ENCODE peak calls at places on chromosome 14, in five cellular contexts. One of them, this sample, is unnamed. For H3K36me3, the result is how much of the 10 kb centered on the place peaks cover.

GRCh38 chr14:38208825-38209562 is 1.3 kb downstream of the SSTR1 start:
- DNase-seq in endothelial cell of umbilical vein: peak
- DNase-seq in SK-N-SH: no peak
- DNase-seq in fibroblast of lung: peak
- DNase-seq in neuronal stem cell: peak
- DNase-seq in this sample: peak

GRCh38 chr14:39488600-39488999 is 56.4 kb upstream of the FBXO33 start:
- DNase-seq in SK-N-SH: no peak
- DNase-seq in fibroblast of lung: peak
- DNase-seq in neuronal stem cell: peak
- DNase-seq in endothelial cell of umbilical vein: no peak
- DNase-seq in this sample: no peak

GRCh38 chr14:59454131-59454530 is 11.0 kb downstream of the GPR135 start:
- DNase-seq in fibroblast of lung: peak
- DNase-seq in endothelial cell of umbilical vein: peak
- DNase-seq in SK-N-SH: no peak
- DNase-seq in neuronal stem cell: no peak
- DNase-seq in this sample: no peak

GRCh38 chr14:68820536-68820935 is 27.7 kb upstream of the ZFP36L1 start:
- DNase-seq in fibroblast of lung: no peak
- DNase-seq in SK-N-SH: no peak
- DNase-seq in neuronal stem cell: no peak
- DNase-seq in endothelial cell of umbilical vein: no peak
- DNase-seq in this sample: no peak

GRCh38 chr14:41047763-41048162 is 558.9 kb upstream of the LRFN5 start:
- DNase-seq in neuronal stem cell: no peak
- DNase-seq in SK-N-SH: no peak
- DNase-seq in fibroblast of lung: no peak
- DNase-seq in endothelial cell of umbilical vein: no peak
- DNase-seq in this sample: no peak

GRCh38 chr14:76917759-76918175 is 91.6 kb downstream of the LRRC74A start:
- DNase-seq in endothelial cell of umbilical vein: no peak
- DNase-seq in neuronal stem cell: no peak
- DNase-seq in fibroblast of lung: no peak
- DNase-seq in SK-N-SH: no peak
- DNase-seq in this sample: no peak

GRCh38 chr14:63656194-63656593 is 14.5 kb upstream of the WDR89 start:
- DNase-seq in neuronal stem cell: no peak
- DNase-seq in SK-N-SH: no peak
- DNase-seq in fibroblast of lung: no peak
- DNase-seq in endothelial cell of umbilical vein: no peak
- DNase-seq in this sample: no peak

GRCh38 chr14:89303452-89304435 is 113.3 kb downstream of the FOXN3 start:
- DNase-seq in fibroblast of lung: peak
- DNase-seq in SK-N-SH: no peak
- DNase-seq in neuronal stem cell: no peak
- DNase-seq in endothelial cell of umbilical vein: peak
- DNase-seq in this sample: peak

GRCh38 chr14:70622111-70622712 is 19.5 kb upstream of the TTC9 start:
- DNase-seq in fibroblast of lung: peak
- DNase-seq in SK-N-SH: peak
- DNase-seq in neuronal stem cell: peak
- DNase-seq in endothelial cell of umbilical vein: peak
- DNase-seq in this sample: no peak

GRCh38 chr14:52244997-52245396 is 22.5 kb upstream of the PTGDR start:
- DNase-seq in neuronal stem cell: no peak
- DNase-seq in SK-N-SH: no peak
- DNase-seq in fibroblast of lung: no peak
- DNase-seq in endothelial cell of umbilical vein: no peak
- DNase-seq in this sample: no peak

DNA sequence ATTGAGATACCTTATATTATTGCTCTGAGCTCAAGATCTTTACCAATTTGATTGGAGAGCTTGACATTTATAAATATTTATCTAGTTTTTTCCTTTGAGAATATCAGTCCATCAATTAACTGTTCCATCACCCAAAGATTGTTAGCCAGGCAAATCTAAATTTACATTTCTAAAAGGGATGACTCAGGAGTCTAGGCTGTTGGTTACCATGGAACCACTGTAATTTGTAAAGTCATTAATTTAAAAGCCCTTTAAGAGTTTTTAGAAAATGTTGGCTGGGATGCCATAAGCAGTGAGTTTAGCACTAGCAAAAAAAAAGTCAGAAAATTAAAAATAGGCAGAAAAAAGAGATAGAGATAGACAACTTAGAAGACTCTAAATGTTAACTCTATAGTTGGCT is 19.5 kb upstream of the SERPINA1 start:
- DNase-seq in fibroblast of lung: no peak
- DNase-seq in neuronal stem cell: no peak
- DNase-seq in SK-N-SH: no peak
- DNase-seq in endothelial cell of umbilical vein: no peak
- DNase-seq in this sample: no peak
- H3K4me3 ChIP-seq in fibroblast of lung: no peak
- H3K4me3 ChIP-seq in neuronal stem cell: no peak
- H3K4me3 ChIP-seq in SK-N-SH: no peak
- H3K4me3 ChIP-seq in endothelial cell of umbilical vein: no peak
- H3K4me3 ChIP-seq in this sample: no peak

GRCh38 chr14:104799657-104800599 is 973 bp upstream of the ZBTB42 start:
- DNase-seq in fibroblast of lung: peak
- DNase-seq in endothelial cell of umbilical vein: peak
- DNase-seq in SK-N-SH: peak
- DNase-seq in neuronal stem cell: no peak
- DNase-seq in this sample: peak
- H3K9ac ChIP-seq in fibroblast of lung: no peak
- H3K9ac ChIP-seq in endothelial cell of umbilical vein: peak
- H3K9ac ChIP-seq in SK-N-SH: peak
- H3K9ac ChIP-seq in neuronal stem cell: no peak
- H3K9ac ChIP-seq in this sample: peak

DNA sequence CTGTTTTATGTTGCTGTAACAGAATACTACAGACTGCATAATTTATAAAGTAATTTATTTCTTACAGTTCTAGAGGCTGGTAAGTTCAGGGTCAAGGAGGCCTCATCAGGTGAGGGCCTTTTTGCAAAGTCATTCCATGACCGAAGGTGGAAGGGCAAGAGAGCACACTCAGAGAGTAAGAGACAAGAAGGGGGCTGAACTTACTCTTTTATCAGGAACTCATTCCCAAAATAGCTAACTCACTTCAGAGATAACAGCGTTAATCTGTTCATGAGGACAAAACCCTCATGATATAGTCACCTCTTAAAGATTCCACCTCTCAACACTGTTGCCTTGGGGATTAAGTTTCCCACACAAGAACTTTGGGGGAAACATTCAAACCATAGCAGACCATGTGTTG is 51.5 kb upstream of the RNU6-7 start:
- DNase-seq in SK-N-SH: no peak
- DNase-seq in endothelial cell of umbilical vein: no peak
- DNase-seq in neuronal stem cell: no peak
- DNase-seq in fibroblast of lung: no peak
- DNase-seq in this sample: no peak
- H3K36me3 ChIP-seq in SK-N-SH: half or more
- H3K36me3 ChIP-seq in endothelial cell of umbilical vein: under half
- H3K36me3 ChIP-seq in neuronal stem cell: half or more
- H3K36me3 ChIP-seq in fibroblast of lung: under half
- H3K36me3 ChIP-seq in this sample: under half

GRCh38 chr14:21068521-21069387 is 1.4 kb upstream of the ARHGEF40 start:
- DNase-seq in endothelial cell of umbilical vein: peak
- DNase-seq in SK-N-SH: peak
- DNase-seq in neuronal stem cell: peak
- DNase-seq in fibroblast of lung: peak
- DNase-seq in this sample: peak
- H3K4me3 ChIP-seq in endothelial cell of umbilical vein: no peak
- H3K4me3 ChIP-seq in SK-N-SH: peak
- H3K4me3 ChIP-seq in neuronal stem cell: peak
- H3K4me3 ChIP-seq in fibroblast of lung: peak
- H3K4me3 ChIP-seq in this sample: peak

GRCh38 chr14:49970474-49971147 is 77.7 kb downstream of the ARF6 start:
- DNase-seq in fibroblast of lung: peak
- DNase-seq in SK-N-SH: no peak
- DNase-seq in endothelial cell of umbilical vein: peak
- DNase-seq in neuronal stem cell: no peak
- DNase-seq in this sample: no peak
- H3K9ac ChIP-seq in fibroblast of lung: no peak
- H3K9ac ChIP-seq in SK-N-SH: no peak
- H3K9ac ChIP-seq in endothelial cell of umbilical vein: no peak
- H3K9ac ChIP-seq in neuronal stem cell: no peak
- H3K9ac ChIP-seq in this sample: peak

This sample was measured in kidney.